ENCODE peak calls at places on chromosomes 13 and 19, in nine cellular contexts. K is endodermal cell, U is GM12864, Q is NB4, M is tibial nerve, O is heart right ventricle, T is bronchial epithelial cell, Y is SJSA1, W is pancreas. I is an unnamed sample.

GRCh38 chr19:42140125-42140754 is 8.0 kb upstream of the POU2F2 start:
- DNase-seq in Y (peak), T (peak), K (peak), O (peak), W (peak), Q (peak), U (no peak), M (peak), I (peak)

GRCh38 chr13:39578821-39579291 is 24.1 kb downstream of the LHFPL6 start:
- DNase-seq in Q (no peak), W (no peak), K (no peak), M (no peak), O (no peak), U (no peak), T (no peak), Y (peak), I (no peak)

GRCh38 chr19:4052993-4053422 is 13.7 kb downstream of the ZBTB7A start:
- DNase-seq in U (no peak), O (no peak), K (no peak), W (peak), M (no peak), T (no peak), Y (no peak), Q (no peak), I (peak)

GRCh38 chr13:90868321-90868920 is 479.1 kb upstream of the MIR17HG start:
- DNase-seq in Y (no peak), K (no peak), U (no peak), Q (peak), T (peak), W (no peak), M (peak), O (no peak), I (peak)

GRCh38 chr13:75636339-75637095 is 387 bp downstream of the LMO7 start:
- DNase-seq in T (peak), K (peak), W (peak), U (no peak), Y (peak), M (peak), Q (no peak), O (peak), I (no peak)

GRCh38 chr13:44272692-44273091 is 100.9 kb upstream of the SERP2 start:
- DNase-seq in U (no peak), Q (no peak), T (no peak), K (no peak), M (no peak), Y (no peak), O (no peak), W (no peak), I (peak)

GRCh38 chr13:98157609-98158008 is 14.7 kb downstream of the FARP1 start:
- DNase-seq in Y (no peak), K (no peak), T (no peak), M (no peak), Q (no peak), U (no peak), O (no peak), W (no peak), I (no peak)

GRCh38 chr19:22628401-22628800 is 5.7 kb upstream of the ZNF492 start:
- DNase-seq in W (no peak), K (no peak), U (no peak), Y (no peak), O (no peak), M (no peak), Q (no peak), T (no peak), I (no peak)

GRCh38 chr19:10751109-10751972 is 33.5 kb downstream of the DNM2 start:
- DNase-seq in U (no peak), T (peak), W (no peak), Q (peak), K (no peak), M (no peak), O (no peak), Y (no peak), I (no peak)

GRCh38 chr13:27967736-27968315 is 1.3 kb downstream of the CDX2 start:
- DNase-seq in K (peak), Y (no peak), M (no peak), U (no peak), W (no peak), O (no peak), Q (no peak), T (no peak), I (no peak)

GRCh38 chr13:73082471-73082870 is 23.7 kb downstream of the KLF5 start:
- DNase-seq in U (no peak), O (no peak), W (no peak), T (peak), M (no peak), Q (no peak), K (no peak), Y (no peak), I (no peak)

GRCh38 chr13:48161530-48162179 is 66.8 kb upstream of the MED4 start:
- DNase-seq in Q (peak), M (peak), W (no peak), O (peak), K (no peak), Y (no peak), U (no peak), T (no peak), I (no peak)

GRCh38 chr13:44575741-44576395 is at the start of gene TSC22D1:
- DNase-seq in K (peak), Q (peak), Y (peak), W (peak), M (peak), O (peak), T (peak), U (no peak), I (peak)

GRCh38 chr19:50657672-50658437 is 8.6 kb downstream of the C19orf81 start:
- DNase-seq in Y (peak), K (peak), Q (peak), U (peak), O (peak), T (peak), W (peak), M (peak), I (peak)

GRCh38 chr19:8251025-8251472 is 41.9 kb downstream of the CERS4 start:
- DNase-seq in T (no peak), Q (peak), M (peak), K (no peak), O (peak), Y (no peak), W (peak), U (no peak), I (peak)

GRCh38 chr13:33640832-33641231 is 177.1 kb upstream of the RFC3 start:
- DNase-seq in K (no peak), O (no peak), U (no peak), T (peak), Y (no peak), Q (no peak), W (no peak), M (no peak), I (peak)

GRCh38 chr19:55646889-55647731 is 902 bp upstream of the CCDC106 start:
- DNase-seq in T (no peak), Y (no peak), M (no peak), W (no peak), K (no peak), U (no peak), O (no peak), Q (no peak), I (no peak)

GRCh38 chr13:25977216-25977615 is 74.6 kb downstream of the SHISA2 start:
- DNase-seq in K (peak), U (no peak), M (no peak), T (peak), Y (no peak), O (no peak), Q (no peak), W (peak), I (no peak)

GRCh38 chr13:43006893-43007631 is 15.0 kb upstream of the EPSTI1 start:
- DNase-seq in T (peak), U (no peak), M (no peak), Y (no peak), Q (no peak), K (no peak), W (no peak), O (no peak), I (peak)

GRCh38 chr19:32866564-32867265 is 2.9 kb downstream of the SLC7A9 start:
- DNase-seq in T (no peak), M (no peak), W (no peak), Q (no peak), O (no peak), K (no peak), U (no peak), Y (no peak), I (no peak)

GRCh38 chr13:113599396-113599795 is 14.8 kb downstream of the TFDP1 start:
- DNase-seq in M (no peak), W (no peak), Y (peak), O (no peak), U (no peak), T (no peak), Q (no peak), K (peak), I (no peak)

GRCh38 chr13:85277753-85278152 is 521.5 kb downstream of the SLITRK6 start:
- DNase-seq in O (no peak), M (no peak), Q (no peak), Y (peak), W (no peak), U (no peak), K (no peak), T (peak), I (no peak)

GRCh38 chr13:48559638-48560320 is 26.9 kb upstream of the RCBTB2 start:
- DNase-seq in W (no peak), O (no peak), U (no peak), Y (no peak), K (no peak), M (no peak), Q (no peak), T (peak), I (peak)

GRCh38 chr13:84844473-84844872 is 954.7 kb downstream of the SLITRK6 start:
- DNase-seq in Q (peak), W (no peak), K (no peak), O (no peak), Y (no peak), M (no peak), U (no peak), T (peak), I (no peak)

GRCh38 chr13:80509264-80509663 is 168.3 kb upstream of the SPRY2 start:
- DNase-seq in K (no peak), Q (no peak), T (peak), M (no peak), U (no peak), W (no peak), O (no peak), Y (no peak), I (no peak)
- H3K4me3 ChIP-seq in K (no peak), Q (no peak), T (no peak), M (no peak), U (no peak), W (no peak), O (no peak), Y (no peak), I (no peak)

GRCh38 chr19:52948025-52948770 is 14.5 kb downstream of the ZNF816 start:
- DNase-seq in Q (no peak), W (no peak), Y (no peak), O (no peak), T (no peak), U (no peak), M (no peak), K (no peak), I (no peak)

GRCh38 chr19:52943884-52944643 is 18.6 kb downstream of the ZNF816 start:
- DNase-seq in M (no peak), K (peak), U (no peak), T (peak), Q (no peak), W (no peak), Y (no peak), O (no peak), I (no peak)

GRCh38 chr19:52949422-52949821 is 13.3 kb downstream of the ZNF816 start:
- DNase-seq in U (no peak), Y (no peak), O (no peak), M (no peak), T (no peak), W (no peak), K (no peak), Q (no peak), I (no peak)

GRCh38 chr19:52945652-52946321 is 16.9 kb downstream of the ZNF816 start:
- DNase-seq in K (peak), T (no peak), Q (no peak), Y (no peak), U (no peak), O (no peak), M (no peak), W (no peak), I (no peak)

GRCh38 chr19:52946322-52947310 is 16.1 kb downstream of the ZNF816 start:
- DNase-seq in Q (no peak), M (no peak), U (no peak), T (no peak), K (peak), Y (no peak), O (peak), W (peak), I (peak)
- H3K4me3 ChIP-seq in Q (no peak), M (no peak), U (no peak), T (no peak), K (peak), Y (no peak), O (no peak), W (peak), I (no peak)

GRCh38 chr19:16544468-16545231 is 2.4 kb upstream of the CHERP start:
- DNase-seq in O (no peak), W (no peak), T (no peak), U (no peak), K (no peak), Q (no peak), Y (no peak), M (no peak), I (no peak)
- H3K4me3 ChIP-seq in O (no peak), W (no peak), T (no peak), U (no peak), K (no peak), Q (no peak), Y (no peak), M (no peak), I (no peak)

GRCh38 chr13:24679686-24680085 is 522 bp upstream of the ATP12A start:
- DNase-seq in T (no peak), O (no peak), K (no peak), Q (no peak), U (no peak), W (no peak), M (no peak), Y (no peak), I (no peak)
- H3K4me3 ChIP-seq in T (no peak), O (no peak), K (peak), Q (no peak), U (no peak), W (no peak), M (no peak), Y (no peak), I (no peak)

DNA sequence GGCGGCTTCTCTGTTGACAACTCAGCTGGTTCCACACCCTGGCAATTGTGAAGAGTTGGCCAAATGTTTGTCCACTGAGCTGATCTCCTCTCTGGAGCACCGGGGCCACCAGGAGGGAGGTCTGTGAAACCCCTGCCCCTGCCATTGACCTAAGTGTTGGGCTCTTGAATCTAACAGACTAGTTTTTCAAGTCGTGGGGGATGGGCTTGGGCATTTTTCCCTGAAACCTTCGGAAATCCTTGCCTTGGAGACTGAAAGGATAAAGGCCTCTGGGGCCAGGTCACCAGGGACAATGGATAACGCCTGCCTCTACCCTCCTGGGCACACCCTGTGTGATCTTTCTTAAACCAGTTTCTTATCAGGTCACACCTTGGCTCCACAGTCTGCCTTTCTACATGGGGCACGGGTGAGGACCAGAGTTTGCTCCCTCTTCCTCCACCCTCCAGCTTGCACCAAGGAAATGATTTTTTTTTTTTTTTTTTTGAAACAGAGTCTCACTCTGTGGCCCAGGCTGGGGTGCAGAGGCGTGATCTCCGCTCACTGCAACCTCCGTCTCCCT is 930 bp downstream of the GEMIN7 start:
- DNase-seq in W (no peak), M (no peak), Y (no peak), Q (no peak), K (peak), U (no peak), O (no peak), T (no peak), I (no peak)
- H3K4me3 ChIP-seq in W (peak), M (peak), Y (peak), Q (peak), K (peak), U (peak), O (peak), T (peak), I (peak)

DNA sequence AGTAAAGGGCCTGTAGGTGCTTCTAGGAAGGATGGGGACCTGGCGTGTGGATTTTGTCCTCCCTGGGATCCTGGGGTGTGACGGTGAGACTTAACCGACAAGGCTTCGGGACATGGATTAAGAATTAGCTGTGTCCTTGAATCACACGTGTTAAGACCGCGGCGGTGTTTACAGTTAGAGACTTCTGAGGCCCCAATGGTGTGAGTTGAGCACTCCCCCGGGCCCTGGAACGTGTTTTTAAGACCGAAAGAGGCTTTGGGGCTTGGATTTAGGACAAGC is 1.3 kb upstream of the SLC27A1 start:
- DNase-seq in Q (no peak), K (no peak), M (no peak), W (no peak), O (no peak), U (no peak), T (no peak), Y (no peak), I (no peak)
- H3K4me3 ChIP-seq in Q (peak), K (peak), M (peak), W (peak), O (peak), U (peak), T (peak), Y (peak), I (peak)

DNA sequence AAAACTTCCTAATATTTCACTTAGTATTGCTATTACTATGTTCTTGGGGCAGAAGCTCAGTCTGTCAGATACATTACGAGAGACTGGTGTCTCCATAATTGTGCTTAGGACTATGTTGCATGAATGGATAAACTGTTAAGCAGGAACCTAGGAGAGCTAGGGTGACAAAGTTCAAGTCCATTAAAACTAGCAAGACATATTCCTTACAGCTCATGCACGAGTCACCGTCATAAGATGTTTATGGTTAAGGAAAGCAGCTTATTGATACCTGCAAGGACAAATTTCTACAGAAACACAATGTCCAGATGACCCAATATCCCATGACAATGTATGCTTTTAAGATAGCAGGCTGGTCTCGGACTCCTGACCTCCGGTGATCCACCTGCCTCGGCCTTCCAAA is 5.7 kb upstream of the ZNF813 start:
- DNase-seq in T (peak), Y (no peak), W (no peak), K (no peak), U (no peak), Q (no peak), O (no peak), M (no peak), I (peak)
- H3K4me3 ChIP-seq in T (no peak), Y (no peak), W (no peak), K (no peak), U (no peak), Q (no peak), O (no peak), M (no peak), I (no peak)

GRCh38 chr19:38942471-38943181 is 11.9 kb downstream of the MRPS12 start:
- DNase-seq in O (no peak), T (no peak), Y (no peak), Q (no peak), W (no peak), K (no peak), U (no peak), M (no peak), I (no peak)

GRCh38 chr19:38944981-38945506 is 14.3 kb downstream of the MRPS12 start:
- DNase-seq in Y (no peak), K (peak), U (no peak), Q (no peak), M (no peak), T (no peak), O (no peak), W (no peak), I (peak)

GRCh38 chr19:38945562-38946228 is 15.0 kb downstream of the MRPS12 start:
- DNase-seq in U (no peak), K (peak), T (no peak), Y (no peak), Q (no peak), O (no peak), W (no peak), M (no peak), I (no peak)

GRCh38 chr19:38939957-38940356 is 9.2 kb downstream of the MRPS12 start:
- DNase-seq in K (no peak), Y (no peak), O (no peak), Q (no peak), M (no peak), W (no peak), T (no peak), U (no peak), I (no peak)

DNA sequence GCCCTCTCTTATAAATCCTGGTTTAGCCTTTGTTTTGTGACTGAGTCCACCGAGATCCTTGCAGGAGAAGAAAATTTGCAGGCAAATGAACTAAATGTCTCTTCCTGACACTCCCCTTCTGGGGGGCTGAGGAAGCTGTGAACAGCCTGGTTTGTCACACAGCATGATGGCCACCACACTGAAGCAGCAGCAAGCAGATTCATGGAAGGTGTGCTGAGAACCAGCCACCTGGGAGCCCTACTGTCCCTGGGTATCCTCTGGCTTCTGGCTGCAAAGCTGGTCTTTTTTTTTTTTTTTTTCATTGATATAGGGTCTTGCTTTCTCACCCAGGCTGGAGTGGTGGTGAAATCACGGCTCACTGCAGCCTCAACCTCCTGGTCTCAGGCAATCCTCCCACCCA is 11.2 kb downstream of the MRPS12 start:
- DNase-seq in K (no peak), U (no peak), M (no peak), Y (no peak), T (no peak), W (no peak), Q (no peak), O (no peak), I (no peak)
- H3K4me3 ChIP-seq in K (no peak), U (no peak), M (no peak), Y (no peak), T (no peak), W (no peak), Q (no peak), O (no peak), I (no peak)

I was measured in fibroblast of mammary gland.